ENCODE peak calls at places on chromosome 4, in six cellular contexts. F is AG20443; S is activated CD8-positive, alpha-beta memory T cell treated with anti-CD3 and anti-CD28 coated beads for 48 hours; K is HS-27A; H is RPMI7951; C is stimulated activated CD8-positive, alpha-beta memory T cell treated with anti-CD3 and anti-CD28 coated beads, Interleukin-4, amount 100 ng/mL, for 48 hours. L is an unnamed sample.

GRCh38 chr4:133096972-133097371 is 52.1 kb upstream of the PCDH10 start:
- DNase-seq in H (no peak), F (no peak), C (no peak), S (no peak), K (no peak), L (no peak)

GRCh38 chr4:105520819-105521790 is 31.3 kb upstream of the ARHGEF38 start:
- DNase-seq in H (peak), S (no peak), K (peak), C (no peak), F (peak), L (peak)

GRCh38 chr4:169345207-169345788 is 74.5 kb upstream of the SH3RF1 start:
- DNase-seq in H (peak), F (peak), K (no peak), C (no peak), S (no peak), L (peak)

GRCh38 chr4:18020145-18020670 is 1.3 kb downstream of the LCORL start:
- DNase-seq in F (peak), C (peak), H (peak), S (no peak), K (peak), L (peak)

GRCh38 chr4:152605641-152606304 is 69.9 kb upstream of the FBXW7 start:
- DNase-seq in K (no peak), C (no peak), S (no peak), H (peak), F (peak), L (peak)

GRCh38 chr4:104491396-104491821 is 3.3 kb downstream of the CXXC4 start:
- DNase-seq in S (no peak), F (peak), H (peak), C (peak), K (no peak), L (no peak)

GRCh38 chr4:54229631-54230478 is 762 bp downstream of the PDGFRA start:
- DNase-seq in F (peak), H (peak), K (no peak), S (no peak), C (peak), L (no peak)

GRCh38 chr4:185868983-185869938 is 57.3 kb upstream of the SORBS2 start:
- DNase-seq in K (no peak), F (no peak), H (no peak), C (no peak), S (no peak), L (no peak)

GRCh38 chr4:161291222-161291621 is 872.6 kb downstream of the FSTL5 start:
- DNase-seq in H (no peak), C (no peak), F (no peak), K (no peak), S (no peak), L (no peak)

GRCh38 chr4:73870260-73870659 is 1.1 kb downstream of the CXCL1 start:
- DNase-seq in H (no peak), C (no peak), F (no peak), K (no peak), S (no peak), L (peak)

GRCh38 chr4:2482693-2483092 is 13.8 kb downstream of the RNF4 start:
- DNase-seq in C (no peak), S (no peak), F (peak), K (no peak), H (no peak), L (peak)

GRCh38 chr4:48439988-48440387 is 43.2 kb upstream of the SLC10A4 start:
- DNase-seq in H (peak), C (no peak), K (no peak), S (no peak), F (no peak), L (no peak)

GRCh38 chr4:180909279-180909678 is 1333.9 kb upstream of the TENM3 start:
- DNase-seq in S (no peak), C (no peak), K (no peak), H (no peak), F (peak), L (no peak)

GRCh38 chr4:42655921-42656735 is 777 bp downstream of the ATP8A1 start:
- DNase-seq in C (peak), S (peak), F (peak), H (no peak), K (no peak), L (no peak)

L was measured in HCEC 1CT.